ENCODE peak calls at places on chromosomes 12 and 14, in six cellular contexts. E, M, Y, B, Q and I are unnamed samples. For H3K9me2, the result is how much of the 10 kb centered on the place peaks cover.

GRCh38 chr12:388547-389137 is 478 bp downstream of the KDM5A start:
- DNase-seq in E (no peak), Q (peak), B (peak), Y (no peak), M (peak), I (peak)

GRCh38 chr12:7915911-7916403 is 20.0 kb downstream of the SLC2A3 start:
- DNase-seq in M (no peak), Q (no peak), B (no peak), Y (peak), E (no peak), I (no peak)

GRCh38 chr14:49879683-49880204 is 13.1 kb upstream of the ARF6 start:
- DNase-seq in B (peak), Y (peak), Q (peak), M (peak), E (peak), I (peak)

GRCh38 chr14:103259801-103260628 is 74.0 kb upstream of the EIF5 start:
- DNase-seq in Y (peak), Q (no peak), E (no peak), M (no peak), B (peak), I (no peak)

GRCh38 chr14:100132903-100133510 is 26.4 kb downstream of the DEGS2 start:
- DNase-seq in B (no peak), Y (peak), Q (no peak), E (no peak), M (peak), I (no peak)

GRCh38 chr14:102606296-102606695 is 13.8 kb downstream of the RCOR1 start:
- DNase-seq in Y (no peak), M (no peak), B (no peak), Q (no peak), E (no peak), I (no peak)

GRCh38 chr14:20652996-20653975 is 11.8 kb upstream of the OR6S1 start:
- DNase-seq in M (peak), B (no peak), E (peak), Q (no peak), Y (no peak), I (no peak)

GRCh38 chr12:26971963-26972362 is 33.7 kb downstream of the FGFR1OP2 start:
- DNase-seq in B (no peak), M (no peak), E (no peak), Y (no peak), Q (peak), I (no peak)

GRCh38 chr12:66647034-66647691 is 31.7 kb downstream of the GRIP1 start:
- DNase-seq in E (no peak), B (peak), Q (no peak), Y (no peak), M (peak), I (no peak)

GRCh38 chr12:78198896-78199295 is 368.2 kb downstream of the NAV3 start:
- DNase-seq in B (no peak), M (no peak), Q (no peak), Y (no peak), E (no peak), I (no peak)

GRCh38 chr12:27645671-27646070 is 50.6 kb upstream of the REP15 start:
- DNase-seq in M (no peak), E (no peak), Q (no peak), B (no peak), Y (peak), I (no peak)

GRCh38 chr12:116714175-116714574 is 23.7 kb downstream of the SPRING1 start:
- DNase-seq in M (no peak), Y (no peak), E (no peak), Q (no peak), B (no peak), I (no peak)

GRCh38 chr14:55850803-55851202 is 267.4 kb upstream of the PELI2 start:
- DNase-seq in E (no peak), M (peak), B (peak), Q (no peak), Y (no peak), I (no peak)

GRCh38 chr12:98492580-98493140 is 22.7 kb upstream of the TMPO start:
- DNase-seq in Q (no peak), M (no peak), E (no peak), Y (no peak), B (no peak), I (no peak)

GRCh38 chr14:21201732-21202462 is 46.0 kb upstream of the OR5AU1 start:
- DNase-seq in Q (no peak), Y (no peak), B (no peak), E (no peak), M (peak), I (no peak)

GRCh38 chr14:103736546-103737431 is 21.2 kb downstream of the ZFYVE21 start:
- DNase-seq in Q (no peak), E (no peak), M (no peak), B (no peak), Y (no peak), I (no peak)

GRCh38 chr14:103514596-103515421 is 7.8 kb downstream of the CKB start:
- DNase-seq in E (no peak), B (no peak), Q (no peak), M (no peak), Y (no peak), I (no peak)

GRCh38 chr12:5083955-5084849 is 40.5 kb downstream of the KCNA5 start:
- DNase-seq in B (peak), Y (peak), E (peak), Q (peak), M (peak), I (peak)

GRCh38 chr12:90211017-90211416 is 502.4 kb upstream of the ATP2B1 start:
- DNase-seq in Y (no peak), E (no peak), Q (no peak), B (peak), M (peak), I (no peak)

GRCh38 chr12:47868041-47868440 is 36.8 kb downstream of the VDR start:
- DNase-seq in E (no peak), B (no peak), Q (no peak), Y (no peak), M (no peak), I (no peak)

GRCh38 chr12:64560395-64561301 is 49.6 kb upstream of the RASSF3 start:
- DNase-seq in M (peak), Q (no peak), B (peak), Y (peak), E (peak), I (peak)

GRCh38 chr14:63273717-63274673 is 44.7 kb downstream of the GPHB5 start:
- DNase-seq in M (peak), Y (no peak), Q (no peak), E (no peak), B (no peak), I (no peak)

GRCh38 chr14:90109858-90110257 is 48.1 kb downstream of the KCNK13 start:
- DNase-seq in Q (no peak), Y (peak), B (peak), E (peak), M (no peak), I (peak)

GRCh38 chr14:104681689-104682074 is 7.7 kb upstream of the INF2 start:
- DNase-seq in E (no peak), B (peak), M (peak), Q (no peak), Y (peak), I (no peak)

GRCh38 chr12:73274972-73275371 is 1002.8 kb downstream of the TRHDE start:
- DNase-seq in Q (no peak), M (no peak), B (no peak), E (peak), Y (no peak), I (no peak)

GRCh38 chr12:112317481-112317880 is 64.8 kb downstream of the HECTD4 start:
- DNase-seq in E (no peak), B (no peak), M (no peak), Q (no peak), Y (no peak), I (no peak)

GRCh38 chr14:87397499-87397898 is 595.5 kb downstream of the GALC start:
- DNase-seq in Y (no peak), M (no peak), Q (peak), B (no peak), E (no peak), I (peak)

GRCh38 chr14:93751946-93752660 is 36.2 kb downstream of the PRIMA1 start:
- DNase-seq in Q (no peak), M (no peak), B (no peak), E (no peak), Y (no peak), I (no peak)

GRCh38 chr14:42224053-42224888 is 617.6 kb downstream of the LRFN5 start:
- DNase-seq in M (peak), E (peak), Y (peak), Q (no peak), B (peak), I (peak)

GRCh38 chr12:726281-727140 is 25.9 kb upstream of the WNK1 start:
- DNase-seq in Q (no peak), Y (no peak), M (peak), E (no peak), B (peak), I (no peak)

DNA sequence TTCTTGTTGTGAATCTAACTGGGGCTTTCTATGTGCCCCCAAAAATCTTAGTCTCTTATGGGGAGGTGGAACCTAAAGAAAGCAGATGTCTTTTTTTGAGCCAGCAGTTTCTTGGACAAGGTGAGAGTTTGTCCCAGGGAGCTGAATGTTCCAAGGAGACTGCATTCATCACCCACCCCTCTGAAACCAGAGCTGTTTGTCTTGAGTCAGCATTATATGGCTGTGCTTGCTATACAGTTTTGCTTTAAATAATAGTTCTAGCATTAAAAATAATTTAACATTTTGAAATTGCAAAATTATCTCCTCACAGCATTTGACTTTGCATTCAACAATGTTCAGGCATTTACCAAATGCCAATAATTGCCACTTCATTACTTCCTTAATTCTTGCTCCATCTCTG is 813.3 kb downstream of the BCL11B start:
- DNase-seq in Q (no peak), Y (no peak), E (no peak), B (no peak), M (no peak), I (no peak)
- H3K9me2 ChIP-seq in Q (under half), Y (under half), E (under half), B (under half), M (under half), I (under half)

GRCh38 chr14:67514650-67515385 is 18.3 kb upstream of the PLEKHH1 start:
- DNase-seq in M (peak), E (no peak), Y (peak), B (peak), Q (peak), I (peak)
- H3K9ac ChIP-seq in M (peak), E (peak), Y (peak), B (peak), Q (peak), I (peak)

DNA sequence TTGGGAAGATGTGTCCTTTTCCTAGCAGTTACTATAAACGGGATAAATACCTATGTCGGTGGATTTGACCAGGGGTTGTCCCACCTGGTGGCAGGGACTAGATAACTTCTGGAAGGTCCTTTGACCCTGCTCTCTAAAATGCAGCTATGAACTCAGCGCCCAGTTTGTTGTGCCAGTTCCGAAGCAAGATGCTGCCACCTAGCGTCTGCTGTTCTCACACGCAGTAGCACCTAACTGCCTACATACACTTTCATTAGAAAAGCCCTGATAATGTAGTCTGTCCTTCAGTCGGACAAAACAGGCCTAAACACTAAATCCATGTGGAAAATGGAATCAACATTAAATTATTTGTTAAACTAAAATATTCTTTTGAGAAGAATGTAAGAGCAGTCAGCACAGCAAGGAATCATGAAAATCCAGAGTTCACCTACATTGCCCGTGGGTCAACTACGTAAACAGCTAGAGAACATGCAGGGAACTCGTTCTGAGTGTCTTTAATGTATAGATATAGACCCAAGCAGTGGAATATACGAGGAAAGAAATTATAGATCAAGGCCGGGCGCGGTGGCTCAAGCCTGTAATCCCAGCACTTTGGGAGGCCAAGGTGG is 51.1 kb upstream of the CRACR2A start:
- DNase-seq in Q (peak), Y (peak), E (peak), M (peak), B (peak), I (peak)
- H3K9me2 ChIP-seq in Q (under half), Y (under half), E (under half), M (under half), B (under half), I (under half)

DNA sequence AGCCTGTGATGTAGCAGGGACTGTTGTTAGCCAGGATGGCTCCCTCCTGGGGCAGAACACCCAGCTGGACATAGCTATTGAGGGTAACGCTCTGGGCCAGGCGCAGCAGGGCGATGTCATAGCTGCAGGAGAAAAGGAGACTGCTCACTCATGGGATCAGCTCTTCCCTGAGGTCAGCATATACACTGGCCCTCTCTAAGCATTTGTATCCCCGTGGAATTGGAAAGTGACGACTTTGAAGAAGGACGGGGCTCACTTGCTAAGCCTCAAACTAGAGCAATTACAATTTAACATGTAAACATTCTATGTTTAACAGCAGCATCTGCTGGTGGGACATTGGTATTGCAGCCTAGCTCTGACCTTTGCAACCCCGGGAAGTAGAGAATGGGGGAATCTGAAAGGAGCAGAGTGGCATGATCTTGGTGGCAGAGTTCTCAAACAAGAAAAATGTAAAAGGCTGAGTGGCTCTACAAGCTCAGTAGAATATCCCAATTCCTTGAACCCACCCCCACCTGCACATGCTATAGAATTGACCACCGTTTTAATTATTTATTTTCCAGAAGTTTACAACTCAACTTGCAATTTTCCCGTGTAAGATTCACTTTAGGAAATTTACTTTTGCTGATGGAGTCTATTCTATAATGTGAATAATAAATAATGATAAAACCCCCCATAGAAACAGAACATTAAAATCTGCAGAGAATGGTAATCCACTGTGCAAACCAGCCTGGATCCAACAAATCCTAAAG is 5.0 kb downstream of the CELA1 start:
- DNase-seq in Y (peak), B (peak), M (peak), Q (peak), E (peak), I (peak)
- H3K9ac ChIP-seq in Y (no peak), B (no peak), M (peak), Q (no peak), E (peak), I (peak)

DNA sequence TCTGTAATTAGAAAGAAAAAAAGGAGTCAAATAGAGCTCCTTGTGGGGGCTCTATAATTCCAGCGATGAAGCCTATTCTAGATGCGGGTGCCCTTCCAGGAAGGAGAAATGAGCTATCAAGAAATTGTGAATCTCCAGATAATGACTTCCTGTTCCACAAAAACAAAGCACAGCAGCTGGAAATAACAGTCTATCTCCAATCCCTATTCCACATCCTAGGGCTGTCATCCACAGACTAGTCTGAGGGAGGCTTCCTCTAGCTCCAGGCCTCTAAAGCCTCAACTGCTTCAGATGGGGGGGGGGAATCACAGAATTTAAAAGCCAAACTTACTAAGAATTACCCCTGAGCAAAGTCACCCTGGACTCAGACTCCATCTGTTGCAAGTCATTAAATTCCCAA is 77.4 kb upstream of the GTF2A1 start:
- DNase-seq in E (no peak), M (no peak), Q (no peak), Y (no peak), B (no peak), I (no peak)
- H3K9me2 ChIP-seq in E (under half), M (under half), Q (under half), Y (under half), B (under half), I (under half)

GRCh38 chr12:2641209-2641608 is 153.6 kb upstream of the FKBP4 start:
- DNase-seq in M (peak), E (peak), Y (no peak), B (peak), Q (peak), I (peak)
- H3K9ac ChIP-seq in M (peak), E (peak), Y (peak), B (no peak), Q (no peak), I (no peak)